ENCODE peak calls at places on chromosomes 2 and 18, in nine cellular contexts. One of them, this sample, is unnamed.

GRCh38 chr18:35203001-35203553 is 37.8 kb upstream of the ZNF397 start:
- DNase-seq in activated CD8-positive, alpha-beta T cell treated with anti-CD3 and anti-CD28 coated beads for 36 hours: no peak
- DNase-seq in MM.1S: no peak
- DNase-seq in esophagus squamous epithelium: no peak
- DNase-seq in uterus: no peak
- DNase-seq in tibial nerve: no peak
- DNase-seq in IMR-90: no peak
- DNase-seq in fibroblast of the aortic adventitia: peak
- DNase-seq in PC-3: no peak
- DNase-seq in this sample: no peak

GRCh38 chr2:240213226-240213475 is 72.7 kb upstream of the OTOS start:
- DNase-seq in activated CD8-positive, alpha-beta T cell treated with anti-CD3 and anti-CD28 coated beads for 36 hours: no peak
- DNase-seq in MM.1S: no peak
- DNase-seq in esophagus squamous epithelium: no peak
- DNase-seq in uterus: no peak
- DNase-seq in tibial nerve: no peak
- DNase-seq in IMR-90: no peak
- DNase-seq in fibroblast of the aortic adventitia: no peak
- DNase-seq in PC-3: no peak
- DNase-seq in this sample: no peak

GRCh38 chr2:226213717-226214116 is 585.9 kb downstream of the IRS1 start:
- DNase-seq in activated CD8-positive, alpha-beta T cell treated with anti-CD3 and anti-CD28 coated beads for 36 hours: no peak
- DNase-seq in MM.1S: no peak
- DNase-seq in esophagus squamous epithelium: no peak
- DNase-seq in uterus: no peak
- DNase-seq in tibial nerve: no peak
- DNase-seq in IMR-90: peak
- DNase-seq in fibroblast of the aortic adventitia: peak
- DNase-seq in PC-3: peak
- DNase-seq in this sample: no peak

GRCh38 chr2:27032495-27033252 is at the start of gene TMEM214:
- DNase-seq in activated CD8-positive, alpha-beta T cell treated with anti-CD3 and anti-CD28 coated beads for 36 hours: peak
- DNase-seq in MM.1S: peak
- DNase-seq in esophagus squamous epithelium: peak
- DNase-seq in uterus: peak
- DNase-seq in tibial nerve: peak
- DNase-seq in IMR-90: peak
- DNase-seq in fibroblast of the aortic adventitia: peak
- DNase-seq in PC-3: peak
- DNase-seq in this sample: peak

GRCh38 chr2:152632736-152633135 is 84.5 kb downstream of the PRPF40A start:
- DNase-seq in activated CD8-positive, alpha-beta T cell treated with anti-CD3 and anti-CD28 coated beads for 36 hours: no peak
- DNase-seq in MM.1S: no peak
- DNase-seq in esophagus squamous epithelium: no peak
- DNase-seq in uterus: no peak
- DNase-seq in tibial nerve: no peak
- DNase-seq in IMR-90: peak
- DNase-seq in fibroblast of the aortic adventitia: no peak
- DNase-seq in PC-3: no peak
- DNase-seq in this sample: no peak

GRCh38 chr2:96540136-96540535 is 3.6 kb downstream of the ARID5A start:
- DNase-seq in activated CD8-positive, alpha-beta T cell treated with anti-CD3 and anti-CD28 coated beads for 36 hours: no peak
- DNase-seq in MM.1S: no peak
- DNase-seq in esophagus squamous epithelium: no peak
- DNase-seq in uterus: no peak
- DNase-seq in tibial nerve: no peak
- DNase-seq in IMR-90: peak
- DNase-seq in fibroblast of the aortic adventitia: peak
- DNase-seq in PC-3: peak
- DNase-seq in this sample: no peak

GRCh38 chr18:68925268-68925667 is 127.4 kb downstream of the CCDC102B start:
- DNase-seq in activated CD8-positive, alpha-beta T cell treated with anti-CD3 and anti-CD28 coated beads for 36 hours: peak
- DNase-seq in MM.1S: peak
- DNase-seq in esophagus squamous epithelium: no peak
- DNase-seq in uterus: no peak
- DNase-seq in tibial nerve: no peak
- DNase-seq in IMR-90: no peak
- DNase-seq in fibroblast of the aortic adventitia: peak
- DNase-seq in PC-3: peak
- DNase-seq in this sample: no peak

GRCh38 chr2:46849080-46849715 is 66.4 kb downstream of the MCFD2 start:
- DNase-seq in activated CD8-positive, alpha-beta T cell treated with anti-CD3 and anti-CD28 coated beads for 36 hours: no peak
- DNase-seq in MM.1S: no peak
- DNase-seq in esophagus squamous epithelium: no peak
- DNase-seq in uterus: peak
- DNase-seq in tibial nerve: no peak
- DNase-seq in IMR-90: peak
- DNase-seq in fibroblast of the aortic adventitia: peak
- DNase-seq in PC-3: peak
- DNase-seq in this sample: no peak

GRCh38 chr2:204274991-204275390 is 270.3 kb upstream of the PARD3B start:
- DNase-seq in activated CD8-positive, alpha-beta T cell treated with anti-CD3 and anti-CD28 coated beads for 36 hours: no peak
- DNase-seq in MM.1S: no peak
- DNase-seq in esophagus squamous epithelium: no peak
- DNase-seq in uterus: no peak
- DNase-seq in tibial nerve: no peak
- DNase-seq in IMR-90: no peak
- DNase-seq in fibroblast of the aortic adventitia: no peak
- DNase-seq in PC-3: no peak
- DNase-seq in this sample: no peak

GRCh38 chr18:30929718-30930117 is 112.8 kb downstream of the DSC3 start:
- DNase-seq in activated CD8-positive, alpha-beta T cell treated with anti-CD3 and anti-CD28 coated beads for 36 hours: no peak
- DNase-seq in MM.1S: peak
- DNase-seq in esophagus squamous epithelium: no peak
- DNase-seq in uterus: no peak
- DNase-seq in tibial nerve: no peak
- DNase-seq in IMR-90: no peak
- DNase-seq in fibroblast of the aortic adventitia: no peak
- DNase-seq in PC-3: no peak
- DNase-seq in this sample: no peak

DNA sequence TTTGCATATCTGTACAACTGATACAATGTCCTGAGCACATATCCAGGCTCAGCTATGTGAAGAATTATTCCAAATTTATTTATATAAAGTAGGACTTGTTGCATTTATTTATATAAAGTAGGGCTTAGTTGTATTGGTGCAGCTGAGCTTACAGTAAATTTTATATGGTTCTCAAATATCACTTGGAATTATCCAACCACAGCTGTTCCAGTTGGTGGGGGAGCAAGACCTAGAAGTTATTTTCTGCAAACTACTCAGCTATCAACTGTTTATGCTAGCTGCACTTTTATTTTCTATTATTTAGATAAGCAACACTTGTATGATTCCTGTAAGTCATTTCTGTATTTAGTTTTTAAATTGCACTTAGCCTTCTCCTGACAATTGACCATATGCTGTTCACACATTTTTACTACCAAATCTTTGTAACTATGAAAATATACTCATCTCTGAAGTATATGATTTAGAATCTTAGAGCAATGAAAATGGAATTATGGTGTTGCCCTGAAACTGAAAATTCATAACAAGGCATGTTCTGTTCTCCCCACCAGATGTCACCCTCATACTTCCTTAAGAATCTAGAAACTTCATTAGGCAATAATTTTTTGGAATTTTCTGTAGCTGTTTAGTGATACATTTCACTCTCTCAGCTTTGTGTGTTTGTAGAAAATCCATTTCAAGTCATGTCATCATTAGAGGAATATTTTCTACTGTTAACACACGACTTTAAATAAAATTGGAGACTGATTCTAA is 157.0 kb upstream of the CBLN2 start:
- DNase-seq in activated CD8-positive, alpha-beta T cell treated with anti-CD3 and anti-CD28 coated beads for 36 hours: no peak
- DNase-seq in MM.1S: peak
- DNase-seq in esophagus squamous epithelium: no peak
- DNase-seq in uterus: no peak
- DNase-seq in tibial nerve: no peak
- DNase-seq in IMR-90: peak
- DNase-seq in fibroblast of the aortic adventitia: peak
- DNase-seq in PC-3: peak
- DNase-seq in this sample: no peak
- TF ChIP-seq CTCF in activated CD8-positive, alpha-beta T cell treated with anti-CD3 and anti-CD28 coated beads for 36 hours: no peak
- TF ChIP-seq CTCF in MM.1S: peak
- TF ChIP-seq CTCF in esophagus squamous epithelium: peak
- TF ChIP-seq CTCF in uterus: no peak
- TF ChIP-seq CTCF in tibial nerve: peak
- TF ChIP-seq CTCF in IMR-90: peak
- TF ChIP-seq CTCF in fibroblast of the aortic adventitia: peak
- TF ChIP-seq CTCF in PC-3: peak
- TF ChIP-seq CTCF in this sample: no peak

GRCh38 chr2:38666578-38666926 is 638 bp downstream of the GALM start:
- DNase-seq in activated CD8-positive, alpha-beta T cell treated with anti-CD3 and anti-CD28 coated beads for 36 hours: peak
- DNase-seq in MM.1S: peak
- DNase-seq in esophagus squamous epithelium: no peak
- DNase-seq in uterus: no peak
- DNase-seq in tibial nerve: no peak
- DNase-seq in IMR-90: peak
- DNase-seq in fibroblast of the aortic adventitia: peak
- DNase-seq in PC-3: peak
- DNase-seq in this sample: no peak
- TF ChIP-seq CTCF in activated CD8-positive, alpha-beta T cell treated with anti-CD3 and anti-CD28 coated beads for 36 hours: no peak
- TF ChIP-seq CTCF in MM.1S: no peak
- TF ChIP-seq CTCF in esophagus squamous epithelium: no peak
- TF ChIP-seq CTCF in uterus: no peak
- TF ChIP-seq CTCF in tibial nerve: no peak
- TF ChIP-seq CTCF in IMR-90: no peak
- TF ChIP-seq CTCF in fibroblast of the aortic adventitia: no peak
- TF ChIP-seq CTCF in PC-3: no peak
- TF ChIP-seq CTCF in this sample: no peak

GRCh38 chr2:65033178-65033577 is 23.0 kb upstream of the CEP68 start:
- DNase-seq in activated CD8-positive, alpha-beta T cell treated with anti-CD3 and anti-CD28 coated beads for 36 hours: peak
- DNase-seq in MM.1S: peak
- DNase-seq in esophagus squamous epithelium: no peak
- DNase-seq in uterus: no peak
- DNase-seq in tibial nerve: no peak
- DNase-seq in IMR-90: no peak
- DNase-seq in fibroblast of the aortic adventitia: peak
- DNase-seq in PC-3: peak
- DNase-seq in this sample: no peak
- TF ChIP-seq CTCF in activated CD8-positive, alpha-beta T cell treated with anti-CD3 and anti-CD28 coated beads for 36 hours: peak
- TF ChIP-seq CTCF in MM.1S: peak
- TF ChIP-seq CTCF in esophagus squamous epithelium: no peak
- TF ChIP-seq CTCF in uterus: no peak
- TF ChIP-seq CTCF in tibial nerve: no peak
- TF ChIP-seq CTCF in IMR-90: peak
- TF ChIP-seq CTCF in fibroblast of the aortic adventitia: no peak
- TF ChIP-seq CTCF in PC-3: peak
- TF ChIP-seq CTCF in this sample: no peak

GRCh38 chr2:207487650-207488315 is 42.0 kb upstream of the CREB1 start:
- DNase-seq in activated CD8-positive, alpha-beta T cell treated with anti-CD3 and anti-CD28 coated beads for 36 hours: no peak
- DNase-seq in MM.1S: no peak
- DNase-seq in esophagus squamous epithelium: no peak
- DNase-seq in uterus: no peak
- DNase-seq in tibial nerve: no peak
- DNase-seq in IMR-90: peak
- DNase-seq in fibroblast of the aortic adventitia: peak
- DNase-seq in PC-3: peak
- DNase-seq in this sample: no peak
- TF ChIP-seq CTCF in activated CD8-positive, alpha-beta T cell treated with anti-CD3 and anti-CD28 coated beads for 36 hours: no peak
- TF ChIP-seq CTCF in MM.1S: no peak
- TF ChIP-seq CTCF in esophagus squamous epithelium: peak
- TF ChIP-seq CTCF in uterus: no peak
- TF ChIP-seq CTCF in tibial nerve: no peak
- TF ChIP-seq CTCF in IMR-90: peak
- TF ChIP-seq CTCF in fibroblast of the aortic adventitia: peak
- TF ChIP-seq CTCF in PC-3: peak
- TF ChIP-seq CTCF in this sample: no peak

DNA sequence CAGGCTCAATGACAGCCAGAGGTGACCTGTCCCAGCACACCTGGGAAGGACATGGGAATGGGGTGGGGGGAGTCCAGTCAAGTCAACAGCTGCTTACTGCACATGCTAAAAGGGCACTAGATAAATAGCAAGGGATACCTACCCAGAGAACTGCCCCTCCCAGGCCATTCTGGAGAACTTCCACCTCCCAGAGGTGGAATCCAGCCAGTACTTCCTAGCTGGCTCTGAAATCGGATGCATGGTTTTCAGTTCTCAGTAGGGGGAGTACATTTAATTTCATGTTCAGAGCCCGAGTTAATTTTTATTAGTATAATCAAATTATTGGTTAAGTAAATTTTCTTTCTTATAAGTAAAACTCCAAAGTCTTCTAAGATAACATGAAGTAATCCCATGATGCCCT is 28.9 kb upstream of the ITGA6 start:
- DNase-seq in activated CD8-positive, alpha-beta T cell treated with anti-CD3 and anti-CD28 coated beads for 36 hours: no peak
- DNase-seq in MM.1S: no peak
- DNase-seq in esophagus squamous epithelium: no peak
- DNase-seq in uterus: no peak
- DNase-seq in tibial nerve: no peak
- DNase-seq in IMR-90: no peak
- DNase-seq in fibroblast of the aortic adventitia: no peak
- DNase-seq in PC-3: peak
- DNase-seq in this sample: no peak
- TF ChIP-seq CTCF in activated CD8-positive, alpha-beta T cell treated with anti-CD3 and anti-CD28 coated beads for 36 hours: no peak
- TF ChIP-seq CTCF in MM.1S: no peak
- TF ChIP-seq CTCF in esophagus squamous epithelium: peak
- TF ChIP-seq CTCF in uterus: peak
- TF ChIP-seq CTCF in tibial nerve: no peak
- TF ChIP-seq CTCF in IMR-90: no peak
- TF ChIP-seq CTCF in fibroblast of the aortic adventitia: no peak
- TF ChIP-seq CTCF in PC-3: peak
- TF ChIP-seq CTCF in this sample: no peak

GRCh38 chr2:233929352-233929843 is 12.2 kb downstream of the TRPM8 start:
- DNase-seq in activated CD8-positive, alpha-beta T cell treated with anti-CD3 and anti-CD28 coated beads for 36 hours: no peak
- DNase-seq in MM.1S: no peak
- DNase-seq in esophagus squamous epithelium: no peak
- DNase-seq in uterus: no peak
- DNase-seq in tibial nerve: no peak
- DNase-seq in IMR-90: no peak
- DNase-seq in fibroblast of the aortic adventitia: no peak
- DNase-seq in PC-3: peak
- DNase-seq in this sample: no peak
- TF ChIP-seq CTCF in activated CD8-positive, alpha-beta T cell treated with anti-CD3 and anti-CD28 coated beads for 36 hours: no peak
- TF ChIP-seq CTCF in MM.1S: no peak
- TF ChIP-seq CTCF in esophagus squamous epithelium: peak
- TF ChIP-seq CTCF in uterus: no peak
- TF ChIP-seq CTCF in tibial nerve: no peak
- TF ChIP-seq CTCF in IMR-90: no peak
- TF ChIP-seq CTCF in fibroblast of the aortic adventitia: no peak
- TF ChIP-seq CTCF in PC-3: no peak
- TF ChIP-seq CTCF in this sample: no peak

DNA sequence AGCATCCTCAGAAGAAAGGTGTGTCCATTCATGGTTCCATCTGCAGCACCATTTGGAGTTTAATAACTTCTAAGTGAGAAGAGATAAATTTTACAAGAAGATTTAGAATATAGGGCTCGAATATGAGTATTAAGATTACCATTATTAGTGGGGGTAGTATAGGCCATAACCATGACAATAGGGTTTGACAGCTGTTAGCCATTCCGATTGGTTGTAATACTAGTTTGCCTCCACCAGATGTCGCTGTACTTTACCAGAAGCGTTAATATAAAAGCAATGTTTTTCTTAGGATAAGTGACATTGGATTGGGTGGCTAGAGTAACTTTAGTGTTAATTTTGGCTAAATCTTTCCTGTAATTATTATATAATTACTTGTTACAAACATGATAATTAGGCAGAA is 107.5 kb upstream of the SRD5A2 start:
- DNase-seq in activated CD8-positive, alpha-beta T cell treated with anti-CD3 and anti-CD28 coated beads for 36 hours: peak
- DNase-seq in MM.1S: no peak
- DNase-seq in esophagus squamous epithelium: no peak
- DNase-seq in uterus: no peak
- DNase-seq in tibial nerve: no peak
- DNase-seq in IMR-90: no peak
- DNase-seq in fibroblast of the aortic adventitia: peak
- DNase-seq in PC-3: peak
- DNase-seq in this sample: no peak
- TF ChIP-seq CTCF in activated CD8-positive, alpha-beta T cell treated with anti-CD3 and anti-CD28 coated beads for 36 hours: peak
- TF ChIP-seq CTCF in MM.1S: peak
- TF ChIP-seq CTCF in esophagus squamous epithelium: peak
- TF ChIP-seq CTCF in uterus: no peak
- TF ChIP-seq CTCF in tibial nerve: peak
- TF ChIP-seq CTCF in IMR-90: peak
- TF ChIP-seq CTCF in fibroblast of the aortic adventitia: peak
- TF ChIP-seq CTCF in PC-3: peak
- TF ChIP-seq CTCF in this sample: no peak